ENCODE peak calls at places on chromosomes 11 and 22, in five cellular contexts. N is CD4-positive, alpha-beta memory T cell; V is gastrocnemius medialis; L is kidney; G is right cardiac atrium. Y is an unnamed sample.

GRCh38 chr22:32697331-32697995 is 104.0 kb upstream of the TIMP3 start:
- DNase-seq in G (peak; percentile 52), L (no peak), N (no peak), V (no peak), Y (no peak)

GRCh38 chr11:113377606-113378005 is 10.0 kb upstream of the ANKK1 start:
- DNase-seq in V (no peak), N (no peak), L (no peak), G (no peak), Y (no peak)

GRCh38 chr11:96483550-96483949 is 93.7 kb downstream of the JRKL start:
- DNase-seq in L (no peak), G (no peak), V (no peak), N (no peak), Y (no peak)

GRCh38 chr11:33721291-33721840 is 14.9 kb downstream of the CD59 start:
- DNase-seq in V (peak; percentile 75), L (no peak), G (no peak), N (no peak), Y (no peak)

GRCh38 chr11:43747130-43747802 is 66.7 kb downstream of the HSD17B12 start:
- DNase-seq in L (no peak), N (no peak), G (no peak), V (no peak), Y (no peak)

GRCh38 chr11:66289548-66290331 is 797 bp upstream of the YIF1A start:
- DNase-seq in L (no peak), V (no peak), N (no peak), G (peak; percentile 88), Y (no peak)

GRCh38 chr11:121406291-121406690 is 45.8 kb upstream of the SORL1 start:
- DNase-seq in N (no peak), L (no peak), G (no peak), V (no peak), Y (no peak)

GRCh38 chr11:69067200-69067599 is 18.5 kb downstream of the TPCN2 start:
- DNase-seq in L (no peak), N (no peak), V (no peak), G (peak; percentile 54), Y (no peak)

GRCh38 chr11:1092145-1092670 is 17.5 kb downstream of the MUC2 start:
- DNase-seq in G (peak; percentile 18), N (no peak), L (peak; percentile 46), V (no peak), Y (no peak)

GRCh38 chr11:33045551-33046255 is 6.3 kb downstream of the TCP11L1 start:
- DNase-seq in V (no peak), L (no peak), N (no peak), G (no peak), Y (no peak)

GRCh38 chr22:50526849-50527801 is 1.7 kb upstream of the SCO2 start:
- DNase-seq in V (no peak), L (peak; percentile 91), N (no peak), G (peak; percentile 86), Y (peak; percentile 82)

GRCh38 chr22:49212466-49212865 is 615.2 kb downstream of the BRD1 start:
- DNase-seq in L (peak; percentile 53), G (no peak), N (no peak), V (no peak), Y (peak; percentile 33)

GRCh38 chr11:31340903-31341572 is 28.5 kb downstream of the DCDC1 start:
- DNase-seq in L (no peak), V (no peak), N (peak; percentile 28), G (no peak), Y (no peak)

GRCh38 chr11:100686476-100686875 is 612 bp upstream of the ARHGAP42 start:
- DNase-seq in N (no peak), V (no peak), L (no peak), G (no peak), Y (no peak)

GRCh38 chr11:72684236-72684912 is 10.2 kb upstream of the PDE2A start:
- DNase-seq in V (no peak), L (peak; percentile 84), N (peak; percentile 41), G (peak; percentile 93), Y (no peak)

GRCh38 chr11:110168404-110168803 is 75.2 kb downstream of the ZC3H12C start:
- DNase-seq in L (no peak), N (no peak), V (no peak), G (no peak), Y (no peak)

GRCh38 chr11:3021125-3021524 is 29.0 kb upstream of the NAP1L4 start:
- DNase-seq in N (peak; percentile 56), V (no peak), L (peak; percentile 54), G (no peak), Y (peak; percentile 91)

GRCh38 chr11:134530826-134531225 is 118.8 kb upstream of the B3GAT1 start:
- DNase-seq in N (no peak), G (no peak), V (no peak), L (peak; percentile 39), Y (peak; percentile 24)

GRCh38 chr11:129722529-129722928 is 93.1 kb upstream of the TMEM45B start:
- DNase-seq in G (no peak), V (no peak), N (peak; percentile 4), L (no peak), Y (no peak)

GRCh38 chr11:64060263-64060860 is 24.6 kb downstream of the FLRT1 start:
- DNase-seq in L (no peak), V (no peak), N (no peak), G (no peak), Y (no peak)

GRCh38 chr11:64056861-64057260 is 21.1 kb downstream of the FLRT1 start:
- DNase-seq in N (no peak), V (no peak), G (no peak), L (no peak), Y (no peak)

GRCh38 chr11:64059339-64060176 is 23.8 kb downstream of the FLRT1 start:
- DNase-seq in L (no peak), G (no peak), V (no peak), N (no peak), Y (no peak)

GRCh38 chr11:64057890-64058289 is 22.2 kb downstream of the FLRT1 start:
- DNase-seq in V (no peak), N (no peak), L (no peak), G (no peak), Y (no peak)

GRCh38 chr11:64058494-64058893 is 22.8 kb downstream of the FLRT1 start:
- DNase-seq in L (no peak), V (no peak), N (no peak), G (peak; percentile 77), Y (no peak)
- H3K4me1 ChIP-seq in L (peaks cover 10% of the 10 kb centered on the region), V (no peaks in the 10 kb centered on the region), N (peaks cover 11% of the 10 kb centered on the region), G (peaks cover 5% of the 10 kb centered on the region), Y (no peaks in the 10 kb centered on the region)

DNA sequence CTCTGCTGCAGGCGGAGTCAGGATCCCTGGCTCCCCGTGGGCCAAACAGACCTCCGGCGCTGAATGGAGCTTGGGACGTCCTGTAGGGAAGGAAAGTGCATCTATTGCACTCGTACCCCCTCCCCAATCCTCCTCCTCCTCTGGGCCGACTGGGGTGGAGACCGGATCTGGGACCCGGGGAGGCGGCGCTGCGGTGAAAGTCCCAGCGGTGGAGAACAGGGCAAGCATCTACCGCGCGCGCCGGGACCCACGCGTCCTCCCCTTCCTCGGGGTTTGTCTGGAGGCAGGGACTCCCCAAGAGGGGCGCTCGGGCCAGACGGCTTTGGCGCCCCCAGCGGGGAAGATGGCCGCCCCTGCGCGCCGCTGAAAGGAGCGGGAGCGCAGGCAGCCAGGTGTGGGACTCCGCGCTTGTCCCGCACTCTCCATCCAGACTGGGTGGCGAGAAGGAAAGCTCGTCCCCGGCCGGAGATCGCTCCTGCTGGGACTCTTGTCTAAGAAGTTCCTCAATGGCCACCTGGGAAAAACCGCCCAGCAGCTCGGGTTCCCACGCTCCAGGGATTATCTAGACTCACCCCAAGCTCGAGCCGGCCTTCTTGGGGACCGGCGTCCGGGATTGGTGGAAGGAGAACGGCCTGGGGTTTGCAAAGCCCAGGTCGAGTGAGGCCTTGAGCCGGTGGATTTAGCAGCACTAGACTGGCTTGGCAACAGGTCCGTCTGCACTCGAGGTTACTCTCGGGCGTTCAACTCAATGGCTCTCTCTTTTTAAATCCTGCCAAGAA is 718 bp downstream of the FADS2 start:
- DNase-seq in L (peak; percentile 81), V (no peak), G (peak; percentile 79), N (peak; percentile 26), Y (peak; percentile 44)
- H3K4me1 ChIP-seq in L (peaks cover 25% of the 10 kb centered on the region), V (peaks cover 6% of the 10 kb centered on the region), G (peaks cover 12% of the 10 kb centered on the region), N (peaks cover 24% of the 10 kb centered on the region), Y (no peaks in the 10 kb centered on the region)

GRCh38 chr11:12752868-12753267 is 78.6 kb downstream of the TEAD1 start:
- DNase-seq in G (no peak), L (no peak), N (no peak), V (no peak), Y (no peak)
- H3K4me1 ChIP-seq in G (peaks cover 18% of the 10 kb centered on the region), L (peaks cover 13% of the 10 kb centered on the region), N (no peaks in the 10 kb centered on the region), V (peaks cover 74% of the 10 kb centered on the region), Y (no peaks in the 10 kb centered on the region)

DNA sequence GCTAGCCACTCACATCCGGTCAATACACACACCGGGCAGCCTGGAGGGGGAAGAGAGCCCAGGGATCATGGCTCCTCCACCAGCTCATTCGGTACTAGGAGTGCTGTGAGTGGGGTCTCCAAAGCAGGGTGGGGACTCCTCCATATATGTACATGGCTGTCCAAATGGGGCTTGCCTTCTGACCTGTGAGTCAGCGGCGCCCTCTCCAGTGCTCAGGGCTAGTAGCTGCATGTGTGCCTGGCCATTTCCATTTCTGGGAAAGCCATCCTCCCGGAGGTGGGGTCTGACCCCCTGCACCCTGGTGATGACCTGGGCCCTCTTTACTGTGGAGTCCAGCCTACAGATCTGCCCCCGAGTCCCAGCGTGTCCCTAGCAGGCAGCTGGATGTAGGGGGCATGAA is 181.9 kb downstream of the CEP164 start:
- DNase-seq in N (no peak), V (no peak), L (no peak), G (no peak), Y (no peak)
- H3K4me1 ChIP-seq in N (no peaks in the 10 kb centered on the region), V (no peaks in the 10 kb centered on the region), L (peaks cover 26% of the 10 kb centered on the region), G (no peaks in the 10 kb centered on the region), Y (no peaks in the 10 kb centered on the region)

DNA sequence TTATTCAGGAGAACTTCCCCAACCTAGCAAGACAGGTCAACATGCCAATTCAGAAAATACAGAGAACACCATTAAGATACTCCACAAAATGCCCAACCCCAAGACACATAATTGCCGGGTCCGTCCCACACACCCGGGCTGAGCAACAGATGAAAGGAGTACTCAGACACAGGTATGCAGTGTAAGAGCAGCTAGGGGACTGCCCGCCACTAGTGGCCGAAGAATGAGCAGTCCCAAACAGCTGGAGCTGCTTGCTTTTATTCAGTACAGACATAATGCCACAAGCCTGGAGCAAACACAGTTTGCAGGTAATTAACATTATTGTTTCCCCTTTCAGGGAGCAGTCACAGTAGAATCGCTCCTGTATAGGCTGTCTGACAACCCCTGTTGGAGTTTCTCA is 364.6 kb downstream of the LUZP2 start:
- DNase-seq in L (no peak), V (no peak), N (no peak), G (no peak), Y (no peak)
- H3K4me1 ChIP-seq in L (no peaks in the 10 kb centered on the region), V (no peaks in the 10 kb centered on the region), N (no peaks in the 10 kb centered on the region), G (no peaks in the 10 kb centered on the region), Y (no peaks in the 10 kb centered on the region)

GRCh38 chr22:37127350-37127878 is 17.9 kb upstream of the TMPRSS6 start:
- DNase-seq in N (no peak), G (no peak), V (no peak), L (no peak), Y (no peak)
- H3K4me1 ChIP-seq in N (peaks cover 21% of the 10 kb centered on the region), G (no peaks in the 10 kb centered on the region), V (no peaks in the 10 kb centered on the region), L (no peaks in the 10 kb centered on the region), Y (peaks cover 26% of the 10 kb centered on the region)

GRCh38 chr11:118790357-118791014 is 478 bp downstream of the DDX6 start:
- DNase-seq in V (peak; percentile 35), G (peak; percentile 86), L (peak; percentile 91), N (no peak), Y (peak; percentile 75)

GRCh38 chr11:118785362-118785761 is 5.6 kb downstream of the DDX6 start:
- DNase-seq in L (no peak), V (no peak), N (no peak), G (no peak), Y (no peak)

GRCh38 chr11:118783724-118784495 is 7.1 kb downstream of the DDX6 start:
- DNase-seq in N (no peak), V (no peak), G (peak; percentile 79), L (no peak), Y (no peak)

GRCh38 chr11:118789501-118790356 is 1.2 kb downstream of the DDX6 start:
- DNase-seq in N (peak; percentile 61), V (no peak), G (peak; percentile 49), L (no peak), Y (no peak)

GRCh38 chr11:118786657-118787056 is 4.3 kb downstream of the DDX6 start:
- DNase-seq in V (no peak), L (no peak), N (no peak), G (no peak), Y (no peak)
- H3K4me1 ChIP-seq in V (peaks cover 45% of the 10 kb centered on the region), L (peaks cover 14% of the 10 kb centered on the region), N (peaks cover 67% of the 10 kb centered on the region), G (peaks cover 7% of the 10 kb centered on the region), Y (no peaks in the 10 kb centered on the region)